ENCODE peak calls at places on chromosome 7, in nine cellular contexts. One of them, this sample, is unnamed.

GRCh38 chr7:152145853-152146466 is 120.5 kb downstream of the GALNT11 start:
- DNase-seq in NCI-H446: peak; percentile 19
- DNase-seq in astrocyte of the spinal cord: peak; percentile 81
- DNase-seq in fibroblast of gingiva: peak; percentile 60
- DNase-seq in stimulated activated CD4-positive, alpha-beta T cell treated with anti-CD3 and anti-CD28 coated beads, Interleukin-1b, Interleukin-23, amount 100 ng/mL, for 24 hours: no peak
- DNase-seq in fibroblast of the aortic adventitia: peak; percentile 95
- DNase-seq in Ammon's horn: peak; percentile 66
- DNase-seq in hepatocyte: peak; percentile 53
- DNase-seq in AG08396: peak; percentile 30
- DNase-seq in this sample: peak; percentile 35

GRCh38 chr7:66537876-66538275 is 90.8 kb upstream of the KCTD7 start:
- DNase-seq in fibroblast of the aortic adventitia: no peak
- DNase-seq in hepatocyte: no peak
- DNase-seq in stimulated activated CD4-positive, alpha-beta T cell treated with anti-CD3 and anti-CD28 coated beads, Interleukin-1b, Interleukin-23, amount 100 ng/mL, for 24 hours: no peak
- DNase-seq in astrocyte of the spinal cord: no peak
- DNase-seq in NCI-H446: no peak
- DNase-seq in Ammon's horn: no peak
- DNase-seq in AG08396: no peak
- DNase-seq in fibroblast of gingiva: no peak
- DNase-seq in this sample: no peak

GRCh38 chr7:158555034-158555520 is 32.5 kb downstream of the PTPRN2 start:
- DNase-seq in NCI-H446: no peak
- DNase-seq in fibroblast of the aortic adventitia: no peak
- DNase-seq in stimulated activated CD4-positive, alpha-beta T cell treated with anti-CD3 and anti-CD28 coated beads, Interleukin-1b, Interleukin-23, amount 100 ng/mL, for 24 hours: no peak
- DNase-seq in AG08396: no peak
- DNase-seq in astrocyte of the spinal cord: no peak
- DNase-seq in Ammon's horn: no peak
- DNase-seq in fibroblast of gingiva: no peak
- DNase-seq in hepatocyte: no peak
- DNase-seq in this sample: no peak

GRCh38 chr7:44595934-44596635 is 10.3 kb upstream of the OGDH start:
- DNase-seq in astrocyte of the spinal cord: no peak
- DNase-seq in Ammon's horn: no peak
- DNase-seq in fibroblast of gingiva: no peak
- DNase-seq in stimulated activated CD4-positive, alpha-beta T cell treated with anti-CD3 and anti-CD28 coated beads, Interleukin-1b, Interleukin-23, amount 100 ng/mL, for 24 hours: no peak
- DNase-seq in NCI-H446: no peak
- DNase-seq in AG08396: no peak
- DNase-seq in fibroblast of the aortic adventitia: peak; percentile 67
- DNase-seq in hepatocyte: no peak
- DNase-seq in this sample: no peak

GRCh38 chr7:29401827-29402226 is 161.8 kb upstream of the PRR15 start:
- DNase-seq in fibroblast of the aortic adventitia: no peak
- DNase-seq in AG08396: no peak
- DNase-seq in astrocyte of the spinal cord: no peak
- DNase-seq in Ammon's horn: peak; percentile 11
- DNase-seq in NCI-H446: no peak
- DNase-seq in fibroblast of gingiva: no peak
- DNase-seq in hepatocyte: no peak
- DNase-seq in stimulated activated CD4-positive, alpha-beta T cell treated with anti-CD3 and anti-CD28 coated beads, Interleukin-1b, Interleukin-23, amount 100 ng/mL, for 24 hours: no peak
- DNase-seq in this sample: no peak

GRCh38 chr7:45082831-45083331 is 5.9 kb downstream of the NACAD start:
- DNase-seq in stimulated activated CD4-positive, alpha-beta T cell treated with anti-CD3 and anti-CD28 coated beads, Interleukin-1b, Interleukin-23, amount 100 ng/mL, for 24 hours: no peak
- DNase-seq in hepatocyte: no peak
- DNase-seq in AG08396: no peak
- DNase-seq in fibroblast of gingiva: no peak
- DNase-seq in Ammon's horn: no peak
- DNase-seq in fibroblast of the aortic adventitia: no peak
- DNase-seq in NCI-H446: no peak
- DNase-seq in astrocyte of the spinal cord: no peak
- DNase-seq in this sample: no peak

GRCh38 chr7:127907638-127908040 is 123.6 kb downstream of the LRRC4 start:
- DNase-seq in stimulated activated CD4-positive, alpha-beta T cell treated with anti-CD3 and anti-CD28 coated beads, Interleukin-1b, Interleukin-23, amount 100 ng/mL, for 24 hours: no peak
- DNase-seq in AG08396: no peak
- DNase-seq in NCI-H446: no peak
- DNase-seq in fibroblast of the aortic adventitia: no peak
- DNase-seq in fibroblast of gingiva: no peak
- DNase-seq in astrocyte of the spinal cord: peak; percentile 80
- DNase-seq in hepatocyte: peak; percentile 56
- DNase-seq in Ammon's horn: no peak
- DNase-seq in this sample: no peak

GRCh38 chr7:104982308-104982755 is 31.7 kb upstream of the KMT2E start:
- DNase-seq in fibroblast of the aortic adventitia: peak; percentile 42
- DNase-seq in Ammon's horn: no peak
- DNase-seq in astrocyte of the spinal cord: no peak
- DNase-seq in NCI-H446: no peak
- DNase-seq in AG08396: no peak
- DNase-seq in hepatocyte: peak; percentile 46
- DNase-seq in stimulated activated CD4-positive, alpha-beta T cell treated with anti-CD3 and anti-CD28 coated beads, Interleukin-1b, Interleukin-23, amount 100 ng/mL, for 24 hours: no peak
- DNase-seq in fibroblast of gingiva: no peak
- DNase-seq in this sample: no peak

GRCh38 chr7:22640269-22640668 is 86.7 kb upstream of the IL6 start:
- DNase-seq in NCI-H446: no peak
- DNase-seq in Ammon's horn: no peak
- DNase-seq in stimulated activated CD4-positive, alpha-beta T cell treated with anti-CD3 and anti-CD28 coated beads, Interleukin-1b, Interleukin-23, amount 100 ng/mL, for 24 hours: no peak
- DNase-seq in AG08396: no peak
- DNase-seq in hepatocyte: no peak
- DNase-seq in fibroblast of the aortic adventitia: no peak
- DNase-seq in astrocyte of the spinal cord: no peak
- DNase-seq in fibroblast of gingiva: no peak
- DNase-seq in this sample: no peak

This sample was measured in colonic mucosa.